ENCODE peak calls at places on chromosomes 13 and 19, in eight cellular contexts. B, G, P, Q, O, V, E and R are unnamed samples.

GRCh38 chr13:47216176-47216822 is 319.4 kb upstream of the HTR2A start:
- DNase-seq in B (peak; percentile 74), G (no peak), P (no peak), Q (no peak), O (no peak), V (no peak), E (no peak), R (peak; percentile 81)

GRCh38 chr13:96822900-96823299 is 171.4 kb downstream of the OXGR1 start:
- DNase-seq in B (peak; percentile 8), G (no peak), P (no peak), Q (peak; percentile 44), O (no peak), V (no peak), E (peak; percentile 4), R (peak; percentile 49)

GRCh38 chr13:25177012-25177411 is 4.9 kb upstream of the AMER2 start:
- DNase-seq in B (no peak), G (no peak), P (no peak), Q (no peak), O (no peak), V (no peak), E (no peak), R (no peak)

GRCh38 chr19:40594657-40595077 is 6.5 kb upstream of the LTBP4 start:
- DNase-seq in B (peak; percentile 75), G (no peak), P (no peak), Q (no peak), O (no peak), V (no peak), E (no peak), R (peak; percentile 63)

GRCh38 chr13:29196409-29197074 is 376.4 kb downstream of the MTUS2 start:
- DNase-seq in B (no peak), G (no peak), P (no peak), Q (no peak), O (no peak), V (no peak), E (no peak), R (no peak)

GRCh38 chr13:57311009-57311586 is 144.1 kb downstream of the PRR20E start:
- DNase-seq in B (no peak), G (no peak), P (no peak), Q (no peak), O (no peak), V (no peak), E (no peak), R (no peak)

GRCh38 chr13:30847697-30848307 is 58.3 kb upstream of the MEDAG start:
- DNase-seq in B (peak; percentile 100), G (peak; percentile 100), P (no peak), Q (no peak), O (no peak), V (no peak), E (no peak), R (peak; percentile 100)

GRCh38 chr19:39671739-39672363 is 16.1 kb downstream of the LGALS16 start:
- DNase-seq in B (peak; percentile 24), G (peak; percentile 20), P (peak; percentile 22), Q (peak; percentile 50), O (peak; percentile 59), V (peak; percentile 63), E (peak; percentile 71), R (peak; percentile 50)

GRCh38 chr19:51119089-51119488 is 5.6 kb upstream of the SIGLEC9 start:
- DNase-seq in B (no peak), G (no peak), P (no peak), Q (no peak), O (no peak), V (no peak), E (no peak), R (no peak)

GRCh38 chr13:46622013-46622917 is 69.3 kb downstream of the LRCH1 start:
- DNase-seq in B (no peak), G (no peak), P (no peak), Q (no peak), O (no peak), V (no peak), E (no peak), R (no peak)

GRCh38 chr19:47032171-47032811 is 12.7 kb downstream of the NPAS1 start:
- DNase-seq in B (no peak), G (no peak), P (no peak), Q (peak; percentile 64), O (peak; percentile 81), V (peak; percentile 76), E (peak; percentile 86), R (no peak)

GRCh38 chr13:68927387-68928026 is 1180.1 kb upstream of the ATXN8OS start:
- DNase-seq in B (peak; percentile 25), G (peak; percentile 44), P (peak; percentile 16), Q (peak; percentile 44), O (no peak), V (no peak), E (peak; percentile 2), R (peak; percentile 2)

GRCh38 chr13:54633461-54633860 is 1604.8 kb downstream of the OLFM4 start:
- DNase-seq in B (no peak), G (no peak), P (no peak), Q (no peak), O (no peak), V (no peak), E (no peak), R (no peak)

GRCh38 chr19:47352095-47352494 is 3.0 kb downstream of the DHX34 start:
- DNase-seq in B (no peak), G (no peak), P (no peak), Q (no peak), O (no peak), V (no peak), E (no peak), R (no peak)

GRCh38 chr13:109818891-109819290 is 32.5 kb upstream of the IRS2 start:
- DNase-seq in B (peak; percentile 56), G (no peak), P (no peak), Q (no peak), O (no peak), V (no peak), E (no peak), R (peak; percentile 46)

GRCh38 chr13:110575322-110576069 is 14.0 kb upstream of the RAB20 start:
- DNase-seq in B (peak; percentile 9), G (no peak), P (no peak), Q (no peak), O (no peak), V (peak; percentile 52), E (no peak), R (peak; percentile 83)

GRCh38 chr19:30671622-30672051 is 299.5 kb downstream of the ZNF536 start:
- DNase-seq in B (no peak), G (no peak), P (no peak), Q (no peak), O (no peak), V (no peak), E (no peak), R (peak; percentile 9)

GRCh38 chr13:109707044-109707794 is 79.2 kb downstream of the IRS2 start:
- DNase-seq in B (no peak), G (no peak), P (no peak), Q (no peak), O (no peak), V (no peak), E (no peak), R (no peak)

GRCh38 chr13:109212630-109213029 is 573.8 kb downstream of the IRS2 start:
- DNase-seq in B (no peak), G (no peak), P (no peak), Q (no peak), O (no peak), V (no peak), E (no peak), R (no peak)

GRCh38 chr19:19203012-19203856 is at the start of gene NR2C2AP:
- DNase-seq in B (peak; percentile 79), G (peak; percentile 87), P (peak; percentile 77), Q (peak; percentile 77), O (peak; percentile 93), V (peak; percentile 97), E (peak; percentile 84), R (peak; percentile 89)

GRCh38 chr19:19205416-19206410 is 2.5 kb upstream of the NR2C2AP start:
- DNase-seq in B (no peak), G (no peak), P (no peak), Q (no peak), O (no peak), V (no peak), E (no peak), R (no peak)

GRCh38 chr19:19202707-19203011 is 555 bp downstream of the NR2C2AP start:
- DNase-seq in B (no peak), G (no peak), P (no peak), Q (no peak), O (peak; percentile 49), V (peak; percentile 35), E (no peak), R (peak; percentile 9)

GRCh38 chr19:19201697-19202630 is 1.2 kb downstream of the NR2C2AP start:
- DNase-seq in B (no peak), G (no peak), P (no peak), Q (no peak), O (no peak), V (no peak), E (no peak), R (no peak)

DNA sequence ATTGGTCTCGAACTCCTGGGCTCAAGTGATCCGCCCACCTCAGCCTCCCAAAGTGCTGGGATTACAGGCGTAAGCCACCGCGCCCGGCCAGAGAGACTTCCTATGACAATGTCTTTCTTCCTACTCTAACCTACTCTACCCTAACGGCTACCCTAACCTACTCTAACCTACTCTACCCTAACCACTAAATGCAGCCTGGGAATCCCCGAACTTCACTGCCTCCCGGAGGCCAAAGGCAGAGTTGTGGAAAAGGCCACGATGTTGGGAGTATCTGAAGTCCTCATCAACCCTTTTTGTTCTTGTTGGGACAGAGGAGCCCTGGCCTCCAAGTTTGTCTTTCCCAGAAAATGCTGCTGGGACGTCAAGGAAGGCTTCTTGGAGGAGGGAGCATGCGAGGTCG is 967 bp upstream of the NR2C2AP start:
- DNase-seq in B (no peak), G (no peak), P (no peak), Q (no peak), O (no peak), V (no peak), E (no peak), R (no peak)
- TF ChIP-seq CTCF in B (no peak), G (no peak), P (no peak), Q (no peak), O (no peak), V (no peak), E (no peak), R (no peak)

GRCh38 chr19:13844130-13844631 is 32.8 kb upstream of the NANOS3 start:
- DNase-seq in B (no peak), G (no peak), P (no peak), Q (no peak), O (no peak), V (no peak), E (peak; percentile 68), R (no peak)
- TF ChIP-seq CTCF in B (no peak), G (no peak), P (no peak), Q (no peak), O (no peak), V (no peak), E (no peak), R (no peak)

DNA sequence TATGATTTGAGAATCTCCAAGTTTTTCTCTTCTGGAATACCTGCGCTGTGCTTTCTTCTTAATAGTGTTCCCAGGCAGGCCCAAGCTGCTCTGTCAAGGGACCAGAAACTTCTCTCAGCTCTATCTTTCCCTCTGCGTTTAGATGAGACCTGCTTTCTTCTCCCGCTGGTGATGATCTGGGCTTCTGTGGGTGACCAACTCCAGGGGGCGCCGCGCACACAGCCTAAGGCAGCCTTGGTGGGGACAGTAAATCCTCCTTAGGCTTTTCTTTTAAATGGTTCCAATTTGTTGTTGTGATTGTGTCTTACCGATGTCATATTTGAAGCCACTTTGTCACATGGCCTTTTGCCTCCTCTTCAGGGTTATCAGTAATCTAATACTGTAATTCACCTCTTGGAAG is 439.4 kb upstream of the KLF12 start:
- DNase-seq in B (no peak), G (no peak), P (no peak), Q (peak; percentile 67), O (no peak), V (peak; percentile 51), E (no peak), R (no peak)
- TF ChIP-seq CTCF in B (peak; percentile 12), G (peak; percentile 40), P (no peak), Q (peak; percentile 50), O (no peak), V (peak; percentile 52), E (no peak), R (peak; percentile 32)

GRCh38 chr13:49649244-49649962 is 21.1 kb downstream of the ARL11 start:
- DNase-seq in B (peak; percentile 41), G (peak; percentile 53), P (no peak), Q (no peak), O (no peak), V (no peak), E (no peak), R (peak; percentile 58)
- TF ChIP-seq CTCF in B (peak; percentile 32), G (peak; percentile 60), P (peak; percentile 26), Q (no peak), O (no peak), V (no peak), E (no peak), R (peak; percentile 57)